ENCODE peak calls at places on chromosomes 16 and 17, in ten cellular contexts. K is LHCN-M2; C is activated T-cell treated with anti-CD3 and anti-CD28 coated beads, Interleukin-2, amount 50 U/mL, for 72 hours; R is central memory CD8-positive, alpha-beta T cell; Z is HuH-7.5; Q is GM04503; B is epithelial cell of esophagus; O is ACHN; S is neuronal stem cell; E is endothelial cell. L is an unnamed sample.
A peak's percentile ranks its signal among the peaks of the same experiment; 100 is the strongest.

GRCh38 chr17:61248399-61248798 is 151.2 kb upstream of the TBX2 start:
- DNase-seq in K (peak; percentile 43), C (no peak), R (no peak), Z (no peak), Q (no peak), B (no peak), O (no peak), S (no peak), E (no peak), L (peak; percentile 43)

GRCh38 chr16:78402797-78403196 is 303.3 kb downstream of the WWOX start:
- DNase-seq in K (no peak), C (no peak), R (no peak), Z (no peak), Q (no peak), B (no peak), O (no peak), S (no peak), E (no peak), L (no peak)

GRCh38 chr16:12419151-12419550 is 384.5 kb downstream of the CPPED1 start:
- DNase-seq in K (no peak), C (no peak), R (no peak), Z (no peak), Q (no peak), B (no peak), O (no peak), S (no peak), E (no peak), L (no peak)

GRCh38 chr17:48734328-48735056 is 5.9 kb upstream of the HOXB13 start:
- DNase-seq in K (no peak), C (no peak), R (no peak), Z (no peak), Q (no peak), B (no peak), O (no peak), S (no peak), E (no peak), L (no peak)

GRCh38 chr17:32015245-32016013 is 8.2 kb downstream of the LRRC37B start:
- DNase-seq in K (peak; percentile 70), C (no peak), R (no peak), Z (no peak), Q (no peak), B (peak; percentile 82), O (no peak), S (no peak), E (no peak), L (no peak)

GRCh38 chr17:19270951-19271611 is 33.9 kb downstream of the EPN2 start:
- DNase-seq in K (no peak), C (no peak), R (no peak), Z (no peak), Q (no peak), B (no peak), O (no peak), S (no peak), E (no peak), L (peak; percentile 38)

GRCh38 chr17:82577300-82577699 is 57.8 kb downstream of the FOXK2 start:
- DNase-seq in K (no peak), C (no peak), R (no peak), Z (no peak), Q (no peak), B (no peak), O (no peak), S (no peak), E (no peak), L (no peak)

GRCh38 chr17:48021964-48022363 is 15.6 kb downstream of the COPZ2 start:
- DNase-seq in K (no peak), C (no peak), R (no peak), Z (no peak), Q (no peak), B (no peak), O (no peak), S (no peak), E (no peak), L (peak; percentile 23)

GRCh38 chr16:13772782-13773181 is 147.2 kb upstream of the ERCC4 start:
- DNase-seq in K (no peak), C (no peak), R (no peak), Z (no peak), Q (no peak), B (no peak), O (no peak), S (no peak), E (no peak), L (no peak)

GRCh38 chr17:61770043-61770442 is 93.3 kb downstream of the BRIP1 start:
- DNase-seq in K (peak; percentile 72), C (no peak), R (no peak), Z (no peak), Q (no peak), B (peak; percentile 30), O (no peak), S (no peak), E (no peak), L (peak; percentile 88)

GRCh38 chr16:87458424-87458915 is 34.4 kb downstream of the ZCCHC14 start:
- DNase-seq in K (no peak), C (no peak), R (no peak), Z (no peak), Q (no peak), B (no peak), O (no peak), S (no peak), E (no peak), L (no peak)

GRCh38 chr16:48165961-48166578 is 10.3 kb upstream of the ABCC12 start:
- DNase-seq in K (peak; percentile 37), C (no peak), R (no peak), Z (no peak), Q (no peak), B (peak; percentile 52), O (no peak), S (no peak), E (no peak), L (no peak)

GRCh38 chr16:67430504-67431076 is 331 bp upstream of the HSD11B2 start:
- DNase-seq in K (no peak), C (peak; percentile 46), R (no peak), Z (peak; percentile 86), Q (no peak), B (peak; percentile 53), O (peak; percentile 25), S (peak; percentile 18), E (peak; percentile 16), L (no peak)

GRCh38 chr16:65068151-65068740 is 53.6 kb downstream of the CDH11 start:
- DNase-seq in K (peak; percentile 63), C (no peak), R (no peak), Z (no peak), Q (peak; percentile 86), B (peak; percentile 65), O (no peak), S (no peak), E (no peak), L (no peak)

GRCh38 chr17:11943759-11944347 is 53.4 kb downstream of the ZNF18 start:
- DNase-seq in K (no peak), C (no peak), R (no peak), Z (no peak), Q (no peak), B (peak; percentile 97), O (no peak), S (no peak), E (no peak), L (no peak)

GRCh38 chr16:27164280-27164837 is 39.0 kb upstream of the KDM8 start:
- DNase-seq in K (no peak), C (no peak), R (no peak), Z (no peak), Q (no peak), B (no peak), O (no peak), S (no peak), E (no peak), L (no peak)

GRCh38 chr17:57939797-57940196 is 15.4 kb downstream of the CUEDC1 start:
- DNase-seq in K (peak; percentile 27), C (no peak), R (no peak), Z (no peak), Q (no peak), B (no peak), O (no peak), S (no peak), E (no peak), L (peak; percentile 93)

GRCh38 chr17:57750109-57750845 is 5.2 kb upstream of the CCDC182 start:
- DNase-seq in K (no peak), C (no peak), R (no peak), Z (no peak), Q (no peak), B (no peak), O (no peak), S (no peak), E (no peak), L (peak; percentile 66)

GRCh38 chr17:55480907-55481306 is 30.3 kb downstream of the SMIM36 start:
- DNase-seq in K (no peak), C (no peak), R (no peak), Z (no peak), Q (no peak), B (no peak), O (no peak), S (no peak), E (no peak), L (no peak)

GRCh38 chr17:3474212-3474611 is 1.6 kb upstream of the ASPA start:
- DNase-seq in K (no peak), C (no peak), R (no peak), Z (peak; percentile 87), Q (peak; percentile 3), B (no peak), O (peak; percentile 29), S (no peak), E (no peak), L (no peak)

GRCh38 chr17:48155889-48156670 is 48.5 kb downstream of the SNX11 start:
- DNase-seq in K (no peak), C (no peak), R (no peak), Z (no peak), Q (no peak), B (no peak), O (no peak), S (no peak), E (no peak), L (no peak)

GRCh38 chr17:82301300-82301915 is 16.0 kb downstream of the CD7 start:
- DNase-seq in K (no peak), C (no peak), R (no peak), Z (no peak), Q (no peak), B (no peak), O (no peak), S (no peak), E (no peak), L (no peak)

GRCh38 chr17:28737770-28738679 is 5.8 kb upstream of the TRAF4 start:
- DNase-seq in K (no peak), C (no peak), R (no peak), Z (no peak), Q (no peak), B (peak; percentile 49), O (no peak), S (no peak), E (no peak), L (no peak)

GRCh38 chr17:58019039-58019438 is 12.0 kb upstream of the SRSF1 start:
- DNase-seq in K (no peak), C (no peak), R (no peak), Z (no peak), Q (no peak), B (no peak), O (no peak), S (no peak), E (no peak), L (no peak)

GRCh38 chr16:23452221-23452571 is 793 bp downstream of the COG7 start:
- DNase-seq in K (peak; percentile 6), C (no peak), R (no peak), Z (no peak), Q (no peak), B (no peak), O (no peak), S (no peak), E (no peak), L (no peak)

GRCh38 chr16:2209258-2210008 is 1.2 kb downstream of the BRICD5 start:
- DNase-seq in K (no peak), C (no peak), R (no peak), Z (no peak), Q (no peak), B (no peak), O (no peak), S (no peak), E (no peak), L (no peak)

GRCh38 chr17:76569607-76570279 is 15.9 kb downstream of the ST6GALNAC2 start:
- DNase-seq in K (no peak), C (no peak), R (no peak), Z (no peak), Q (no peak), B (no peak), O (no peak), S (peak; percentile 38), E (no peak), L (no peak)

GRCh38 chr16:4385066-4385788 is 13.6 kb downstream of the VASN start:
- DNase-seq in K (no peak), C (no peak), R (no peak), Z (no peak), Q (no peak), B (no peak), O (no peak), S (no peak), E (no peak), L (no peak)